ENCODE peak calls at places on chromosomes 2 and 18, in four cellular contexts. S is foreskin keratinocyte, J is stomach, A is heart left ventricle. D is an unnamed sample.
A peak's percentile ranks its signal among the peaks of the same experiment; 100 is the strongest.

GRCh38 chr18:7808992-7809391 is 241.9 kb downstream of the PTPRM start:
- DNase-seq in S (no peak), J (no peak), A (no peak), D (no peak)

GRCh38 chr2:79946046-79946445 is 358.5 kb downstream of the LRRTM1 start:
- DNase-seq in S (no peak), J (no peak), A (no peak), D (no peak)

GRCh38 chr2:165872101-165872791 is 78.2 kb upstream of the GALNT3 start:
- DNase-seq in S (no peak), J (no peak), A (no peak), D (no peak)

GRCh38 chr2:44715671-44716077 is 225.8 kb upstream of the SIX3 start:
- DNase-seq in S (peak; percentile 25), J (no peak), A (peak; percentile 6), D (no peak)

GRCh38 chr2:204971219-204971907 is 426.1 kb downstream of the PARD3B start:
- DNase-seq in S (no peak), J (no peak), A (no peak), D (no peak)

GRCh38 chr2:57906152-57906732 is 140.4 kb upstream of the VRK2 start:
- DNase-seq in S (peak; percentile 12), J (no peak), A (no peak), D (no peak)

GRCh38 chr2:188024811-188025210 is 266.9 kb upstream of the GULP1 start:
- DNase-seq in S (no peak), J (no peak), A (no peak), D (no peak)

GRCh38 chr2:109537565-109538221 is 76.1 kb downstream of the SEPTIN10 start:
- DNase-seq in S (no peak), J (peak; percentile 24), A (no peak), D (no peak)

GRCh38 chr2:196063773-196064172 is 4.9 kb downstream of the DNAH7 start:
- DNase-seq in S (no peak), J (no peak), A (no peak), D (no peak)

GRCh38 chr2:76478636-76479035 is 767.9 kb upstream of the GCFC2 start:
- DNase-seq in S (no peak), J (no peak), A (no peak), D (no peak)

GRCh38 chr18:22166070-22166972 is 3.1 kb upstream of the GATA6 start:
- DNase-seq in S (no peak), J (peak; percentile 69), A (peak; percentile 73), D (peak; percentile 67)

GRCh38 chr2:121200011-121200347 is 85.0 kb downstream of the TFCP2L1 start:
- DNase-seq in S (no peak), J (no peak), A (no peak), D (no peak)

GRCh38 chr2:225600444-225600843 is 200.9 kb downstream of the NYAP2 start:
- DNase-seq in S (no peak), J (no peak), A (no peak), D (no peak)

GRCh38 chr2:55048925-55049793 is 1.1 kb downstream of the RTN4 start:
- DNase-seq in S (peak; percentile 29), J (peak; percentile 86), A (peak; percentile 91), D (peak; percentile 88)

GRCh38 chr18:56709463-56709862 is 58.3 kb downstream of the WDR7 start:
- DNase-seq in S (peak; percentile 82), J (no peak), A (no peak), D (no peak)

GRCh38 chr2:203553784-203554183 is 18.7 kb upstream of the RAPH1 start:
- DNase-seq in S (no peak), J (no peak), A (no peak), D (no peak)

GRCh38 chr2:164369416-164369815 is 251.9 kb downstream of the GRB14 start:
- DNase-seq in S (no peak), J (no peak), A (no peak), D (no peak)

GRCh38 chr2:213284105-213285090 is at the start of gene SPAG16:
- DNase-seq in S (peak; percentile 93), J (peak; percentile 93), A (peak; percentile 94), D (peak; percentile 94)

GRCh38 chr18:9517869-9518268 is 42.6 kb downstream of the RALBP1 start:
- DNase-seq in S (no peak), J (no peak), A (no peak), D (no peak)

GRCh38 chr2:159155315-159155714 is 131.2 kb downstream of the WDSUB1 start:
- DNase-seq in S (no peak), J (peak; percentile 72), A (no peak), D (no peak)

GRCh38 chr2:69549421-69549820 is 94.1 kb downstream of the AAK1 start:
- DNase-seq in S (no peak), J (no peak), A (no peak), D (no peak)

GRCh38 chr2:8631465-8632005 is 50.3 kb upstream of the ID2 start:
- DNase-seq in S (no peak), J (no peak), A (no peak), D (no peak)

GRCh38 chr2:176647325-176648155 is 378.3 kb downstream of the MTX2 start:
- DNase-seq in S (no peak), J (no peak), A (no peak), D (no peak)

GRCh38 chr2:132547089-132547687 is 122.8 kb downstream of the LYPD1 start:
- DNase-seq in S (no peak), J (peak; percentile 81), A (peak; percentile 48), D (peak; percentile 31)

GRCh38 chr2:67515021-67515420 is 117.9 kb downstream of the ETAA1 start:
- DNase-seq in S (peak; percentile 63), J (no peak), A (no peak), D (no peak)

GRCh38 chr2:23757686-23758433 is 169.1 kb downstream of the ATAD2B start:
- DNase-seq in S (no peak), J (no peak), A (no peak), D (no peak)

GRCh38 chr2:127932199-127932877 is 46.6 kb upstream of the AMMECR1L start:
- DNase-seq in S (peak; percentile 76), J (no peak), A (no peak), D (no peak)

GRCh38 chr2:238158807-238159539 is at the start of gene ERFE:
- DNase-seq in S (no peak), J (no peak), A (peak; percentile 17), D (peak; percentile 20)

GRCh38 chr2:170271340-170271739 is 93.4 kb downstream of the MYO3B start:
- DNase-seq in S (no peak), J (no peak), A (no peak), D (peak; percentile 19)

GRCh38 chr2:217653240-217653639 is 349.6 kb downstream of the TNS1 start:
- DNase-seq in S (peak; percentile 46), J (no peak), A (peak; percentile 21), D (peak; percentile 26)

GRCh38 chr2:207513577-207514257 is 16.0 kb upstream of the CREB1 start:
- DNase-seq in S (peak; percentile 97), J (no peak), A (no peak), D (no peak)

GRCh38 chr2:85997016-85997970 is 108.4 kb downstream of the POLR1A start:
- DNase-seq in S (no peak), J (no peak), A (peak; percentile 34), D (peak; percentile 40)
- H3K4me1 ChIP-seq in S (no peaks in the 10 kb centered on the region), J (peaks cover 44% of the 10 kb centered on the region), A (peaks cover 70% of the 10 kb centered on the region), D (peaks cover 77% of the 10 kb centered on the region)

GRCh38 chr18:62693659-62694058 is 21.7 kb upstream of the PHLPP1 start:
- DNase-seq in S (no peak), J (no peak), A (no peak), D (no peak)
- H3K4me1 ChIP-seq in S (no peaks in the 10 kb centered on the region), J (no peaks in the 10 kb centered on the region), A (no peaks in the 10 kb centered on the region), D (no peaks in the 10 kb centered on the region)

GRCh38 chr2:174595904-174596397 is 1.7 kb downstream of the WIPF1 start:
- DNase-seq in S (no peak), J (no peak), A (no peak), D (no peak)

GRCh38 chr2:174595415-174595814 is 2.2 kb downstream of the WIPF1 start:
- DNase-seq in S (no peak), J (no peak), A (no peak), D (no peak)

GRCh38 chr2:174597347-174598047 is at the start of gene WIPF1:
- DNase-seq in S (no peak), J (no peak), A (peak; percentile 20), D (no peak)

GRCh38 chr2:174599310-174599941 is 1.8 kb upstream of the WIPF1 start:
- DNase-seq in S (no peak), J (no peak), A (no peak), D (no peak)

DNA sequence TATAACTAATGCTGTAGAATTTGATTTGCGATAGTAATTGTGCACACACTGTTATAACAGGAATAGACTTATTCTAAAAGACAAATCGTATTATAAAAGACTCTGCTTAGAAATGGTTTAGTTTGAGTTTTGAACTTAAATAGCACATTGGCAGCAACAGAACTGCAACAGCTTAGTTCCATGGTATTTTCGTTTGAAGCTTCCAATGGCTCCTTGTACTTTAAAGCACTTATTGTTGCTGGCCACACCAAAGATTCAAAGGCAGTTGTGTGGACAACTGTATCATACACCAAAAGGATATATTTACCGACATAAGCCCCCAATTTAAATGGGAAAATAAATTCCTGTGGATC is 634 bp downstream of the WIPF1 start:
- DNase-seq in S (no peak), J (no peak), A (no peak), D (no peak)
- H3K4me1 ChIP-seq in S (peaks cover 22% of the 10 kb centered on the region), J (peaks cover 4% of the 10 kb centered on the region), A (peaks cover 36% of the 10 kb centered on the region), D (peaks cover 37% of the 10 kb centered on the region)

DNA sequence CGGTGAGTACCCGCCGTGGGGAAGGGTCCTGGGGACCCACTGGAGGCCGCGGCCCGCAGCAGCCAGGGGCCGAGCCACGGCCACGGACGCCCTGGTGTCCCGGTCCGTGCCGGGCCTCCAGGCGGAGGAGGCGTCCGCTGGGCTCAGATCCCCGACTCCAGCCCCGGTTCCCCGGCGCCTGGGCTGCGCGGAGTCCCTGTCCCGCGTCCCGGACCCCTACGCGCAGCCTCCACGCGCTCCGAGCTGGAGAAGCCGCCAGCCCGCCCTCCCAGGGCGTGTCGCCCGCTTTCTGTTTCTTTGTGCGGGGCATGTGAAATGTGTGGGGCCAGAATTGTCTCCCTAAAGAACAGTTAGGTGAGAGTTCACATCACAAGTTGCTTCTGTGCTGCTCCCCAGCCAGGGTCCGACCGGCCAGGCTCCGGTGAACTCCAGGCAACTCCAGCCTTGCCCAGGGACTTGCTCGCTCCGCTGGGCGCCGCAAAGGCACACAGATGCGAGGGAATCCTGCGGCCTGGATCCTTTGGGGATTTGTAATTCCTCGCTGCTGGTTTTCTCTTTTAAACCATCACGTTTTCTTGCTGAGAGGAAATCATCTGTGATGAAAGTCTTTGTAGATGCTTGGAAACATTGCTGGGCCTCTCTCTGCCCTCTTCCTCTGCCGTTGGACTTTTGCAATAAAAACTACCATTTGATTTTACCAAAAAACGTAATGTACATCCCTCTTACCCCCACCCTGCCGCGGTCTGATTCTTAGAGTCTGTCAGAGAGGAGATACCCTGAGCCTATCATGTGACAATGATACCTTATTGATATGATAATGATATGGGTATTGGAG is 570 bp downstream of the GYPC start:
- DNase-seq in S (no peak), J (no peak), A (peak; percentile 51), D (peak; percentile 58)
- H3K4me1 ChIP-seq in S (no peaks in the 10 kb centered on the region), J (peaks cover 20% of the 10 kb centered on the region), A (peaks cover 61% of the 10 kb centered on the region), D (peaks cover 71% of the 10 kb centered on the region)

GRCh38 chr2:144429396-144430112 is 90.4 kb downstream of the ZEB2 start:
- DNase-seq in S (no peak), J (no peak), A (no peak), D (no peak)

GRCh38 chr2:144432921-144433320 is 87.0 kb downstream of the ZEB2 start:
- DNase-seq in S (no peak), J (no peak), A (no peak), D (no peak)

GRCh38 chr2:144432014-144432413 is 87.9 kb downstream of the ZEB2 start:
- DNase-seq in S (no peak), J (no peak), A (no peak), D (no peak)

GRCh38 chr2:144430722-144431163 is 89.2 kb downstream of the ZEB2 start:
- DNase-seq in S (no peak), J (no peak), A (no peak), D (no peak)

GRCh38 chr2:144431384-144431783 is 88.5 kb downstream of the ZEB2 start:
- DNase-seq in S (no peak), J (no peak), A (no peak), D (no peak)
- H3K4me1 ChIP-seq in S (no peaks in the 10 kb centered on the region), J (no peaks in the 10 kb centered on the region), A (peaks cover 61% of the 10 kb centered on the region), D (peaks cover 86% of the 10 kb centered on the region)

D was measured in left ventricle myocardium inferior.